ENCODE peak calls at places on chromosomes 5 and 9, in six cellular contexts. I is stimulated activated CD4-positive, alpha-beta T cell treated with anti-CD3 and anti-CD28 coated beads, Interleukin-2, amount 100 ng/mL, for 48 hours; N is T-helper 9 cell; S is GM12865; K is MCF 10A; O is heart right ventricle. Z is an unnamed sample.

GRCh38 chr9:84851935-84852585 is 182.5 kb downstream of the NTRK2 start:
- DNase-seq in I (no peak), O (no peak), N (no peak), K (peak; percentile 98), S (no peak), Z (no peak)

GRCh38 chr9:128554155-128554862 is 1.9 kb downstream of the SPTAN1 start:
- DNase-seq in S (peak; percentile 46), O (peak; percentile 20), I (peak; percentile 12), K (peak; percentile 75), N (no peak), Z (no peak)

GRCh38 chr9:93709600-93710369 is 133.4 kb downstream of the PHF2 start:
- DNase-seq in I (no peak), N (no peak), O (no peak), S (no peak), K (no peak), Z (no peak)

GRCh38 chr5:74200560-74200959 is 440.0 kb downstream of the ENC1 start:
- DNase-seq in I (no peak), K (no peak), N (no peak), O (no peak), S (no peak), Z (no peak)

GRCh38 chr5:109496112-109496511 is 86.3 kb upstream of the PJA2 start:
- DNase-seq in S (no peak), K (no peak), O (no peak), N (no peak), I (no peak), Z (no peak)

GRCh38 chr5:99034336-99034735 is 105.5 kb upstream of the CHD1 start:
- DNase-seq in K (no peak), I (no peak), S (no peak), N (no peak), O (no peak), Z (no peak)

GRCh38 chr5:52809884-52810283 is 22.2 kb downstream of the ITGA1 start:
- DNase-seq in K (peak; percentile 30), I (no peak), N (no peak), O (no peak), S (no peak), Z (no peak)

GRCh38 chr9:83330207-83331196 is 207.7 kb downstream of the FRMD3 start:
- DNase-seq in N (no peak), O (no peak), K (no peak), S (peak; percentile 11), I (no peak), Z (no peak)

GRCh38 chr5:67193479-67193878 is 3.1 kb downstream of the CD180 start:
- DNase-seq in I (no peak), S (no peak), O (no peak), N (no peak), K (no peak), Z (no peak)

GRCh38 chr5:154740957-154741356 is 14.2 kb upstream of the LARP1 start:
- DNase-seq in I (no peak), N (no peak), O (no peak), K (no peak), S (no peak), Z (no peak)

GRCh38 chr5:174251305-174251704 is 205.8 kb downstream of the NSG2 start:
- DNase-seq in O (no peak), K (no peak), S (no peak), N (no peak), I (no peak), Z (no peak)

GRCh38 chr9:90847971-90848370 is 46.4 kb downstream of the SYK start:
- DNase-seq in K (no peak), S (no peak), I (no peak), O (no peak), N (no peak), Z (no peak)

GRCh38 chr9:112541690-112542089 is 55.1 kb downstream of the KIAA1958 start:
- DNase-seq in N (no peak), I (no peak), O (no peak), S (no peak), K (no peak), Z (no peak)

GRCh38 chr5:77255617-77256016 is 45.1 kb downstream of the PDE8B start:
- DNase-seq in N (no peak), O (no peak), I (no peak), S (no peak), K (no peak), Z (no peak)

GRCh38 chr9:35688558-35689350 is 971 bp downstream of the TPM2 start:
- DNase-seq in S (no peak), I (no peak), O (no peak), N (no peak), K (peak; percentile 86), Z (no peak)

GRCh38 chr9:120383999-120384924 is 195.7 kb downstream of the CDK5RAP2 start:
- DNase-seq in S (no peak), I (no peak), O (no peak), N (no peak), K (no peak), Z (no peak)

GRCh38 chr9:124769451-124770358 is 1.4 kb downstream of the NR6A1 start:
- DNase-seq in N (peak; percentile 19), I (no peak), S (no peak), O (peak; percentile 36), K (peak; percentile 29), Z (no peak)

GRCh38 chr5:121315786-121316185 is 535.9 kb upstream of the FTMT start:
- DNase-seq in K (no peak), I (no peak), S (no peak), O (no peak), N (no peak), Z (no peak)

GRCh38 chr9:130918870-130919558 is 20.0 kb downstream of the FIBCD1 start:
- DNase-seq in N (no peak), S (no peak), I (no peak), O (no peak), K (no peak), Z (no peak)

GRCh38 chr5:56527174-56527573 is 288.2 kb upstream of the MAP3K1 start:
- DNase-seq in K (peak; percentile 45), N (no peak), S (no peak), I (no peak), O (no peak), Z (no peak)

GRCh38 chr5:74767579-74767913 is 497 bp downstream of the NSA2 start:
- DNase-seq in O (no peak), N (no peak), S (peak; percentile 39), K (peak; percentile 53), I (peak; percentile 10), Z (no peak)

GRCh38 chr5:104573979-104574709 is 1011.6 kb upstream of the NUDT12 start:
- DNase-seq in O (no peak), K (no peak), N (no peak), S (no peak), I (no peak), Z (no peak)

GRCh38 chr5:90421136-90421535 is 11.6 kb upstream of the CETN3 start:
- DNase-seq in N (no peak), K (no peak), O (no peak), I (no peak), S (peak; percentile 29), Z (no peak)

GRCh38 chr9:33375238-33375840 is 27.0 kb downstream of the AQP7 start:
- DNase-seq in O (no peak), N (no peak), K (no peak), S (no peak), I (no peak), Z (no peak)

GRCh38 chr9:22136446-22137140 is 127.5 kb upstream of the CDKN2B start:
- DNase-seq in N (no peak), K (no peak), S (no peak), O (no peak), I (no peak), Z (no peak)

Z was measured in natural killer cell.